ENCODE peak calls at places on chromosomes 1 and 21, in nine cellular contexts. H is heart right ventricle, Z is AG10803, E is RWPE2, I is endothelial cell, L is heart left ventricle, B is ovary, C is AG09319, S is neural crest cell. K is an unnamed sample.
A peak's percentile ranks its signal among the peaks of the same experiment; 100 is the strongest.

GRCh38 chr1:25083481-25084345 is 148.6 kb downstream of the SYF2 start:
- DNase-seq in C (no peak), I (no peak), E (no peak), H (no peak), Z (no peak), B (no peak), L (no peak), S (no peak), K (no peak)

GRCh38 chr1:21523297-21523813 is 14.1 kb downstream of the ALPL start:
- DNase-seq in B (no peak), I (no peak), C (no peak), S (no peak), Z (no peak), L (no peak), H (no peak), E (no peak), K (no peak)

GRCh38 chr1:55153031-55153430 is 62.1 kb downstream of the USP24 start:
- DNase-seq in Z (no peak), C (no peak), H (no peak), E (no peak), L (no peak), B (no peak), I (no peak), S (no peak), K (no peak)

GRCh38 chr21:32519945-32520884 is 65.1 kb downstream of the TCP10L start:
- DNase-seq in H (no peak), Z (no peak), C (no peak), S (no peak), I (no peak), E (no peak), B (no peak), L (no peak), K (no peak)

GRCh38 chr1:23187637-23188036 is 19.0 kb upstream of the LUZP1 start:
- DNase-seq in S (no peak), C (no peak), E (no peak), H (no peak), Z (no peak), I (no peak), L (no peak), B (no peak), K (no peak)

GRCh38 chr1:152972196-152972886 is 1.9 kb downstream of the SPRR4 start:
- DNase-seq in B (no peak), L (no peak), I (no peak), H (no peak), C (no peak), E (no peak), S (no peak), Z (no peak), K (no peak)

GRCh38 chr1:117857434-117857833 is 72.0 kb downstream of the GDAP2 start:
- DNase-seq in I (no peak), E (no peak), Z (no peak), B (no peak), C (no peak), H (no peak), L (no peak), S (no peak), K (peak; percentile 15)

GRCh38 chr1:91718877-91719276 is 167.1 kb downstream of the TGFBR3 start:
- DNase-seq in C (no peak), L (no peak), S (no peak), B (no peak), Z (no peak), I (no peak), H (no peak), E (no peak), K (no peak)

DNA sequence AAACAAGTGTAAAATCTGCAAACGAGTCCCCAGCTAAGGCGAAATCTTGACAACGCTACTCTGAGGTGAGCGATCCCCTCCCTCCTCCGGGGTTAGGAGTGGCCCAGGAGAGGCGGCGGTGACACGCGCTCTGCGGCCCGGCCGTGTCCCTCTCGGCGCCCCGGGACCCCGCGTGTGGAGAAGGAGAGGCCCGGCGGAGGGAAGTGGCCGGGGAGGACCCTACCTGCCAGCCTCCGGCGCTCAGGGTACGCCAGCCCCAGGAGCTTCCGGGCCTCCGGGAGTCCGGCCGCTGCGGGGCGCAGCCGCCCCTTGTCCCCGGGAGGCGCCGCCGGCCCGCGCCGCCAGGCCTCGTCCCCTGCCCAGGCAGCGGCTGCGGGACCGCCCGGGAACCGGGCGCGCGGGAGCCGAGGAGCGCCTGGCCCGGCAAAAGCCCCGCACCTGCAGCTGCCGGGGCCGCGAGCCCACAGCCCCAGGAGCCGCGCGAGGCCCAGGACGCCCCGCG is 543 bp downstream of the ABCB10 start:
- DNase-seq in B (peak; percentile 62), E (no peak), Z (peak; percentile 18), I (peak; percentile 40), H (peak; percentile 24), S (peak; percentile 36), C (no peak), L (peak; percentile 45), K (no peak)
- TF ChIP-seq CTCF in B (no peak), E (no peak), Z (no peak), I (no peak), H (peak; percentile 4), S (no peak), C (no peak), L (no peak), K (no peak)

GRCh38 chr1:147494998-147495580 is 46.2 kb upstream of the BCL9 start:
- DNase-seq in B (peak; percentile 71), H (peak; percentile 79), Z (peak; percentile 75), L (peak; percentile 75), E (no peak), I (peak; percentile 67), C (peak; percentile 53), S (peak; percentile 55), K (no peak)
- TF ChIP-seq CTCF in B (peak; percentile 84), H (peak; percentile 91), Z (peak; percentile 98), L (peak; percentile 91), E (peak; percentile 89), I (peak; percentile 56), C (peak; percentile 97), S (peak; percentile 94), K (peak; percentile 94)

DNA sequence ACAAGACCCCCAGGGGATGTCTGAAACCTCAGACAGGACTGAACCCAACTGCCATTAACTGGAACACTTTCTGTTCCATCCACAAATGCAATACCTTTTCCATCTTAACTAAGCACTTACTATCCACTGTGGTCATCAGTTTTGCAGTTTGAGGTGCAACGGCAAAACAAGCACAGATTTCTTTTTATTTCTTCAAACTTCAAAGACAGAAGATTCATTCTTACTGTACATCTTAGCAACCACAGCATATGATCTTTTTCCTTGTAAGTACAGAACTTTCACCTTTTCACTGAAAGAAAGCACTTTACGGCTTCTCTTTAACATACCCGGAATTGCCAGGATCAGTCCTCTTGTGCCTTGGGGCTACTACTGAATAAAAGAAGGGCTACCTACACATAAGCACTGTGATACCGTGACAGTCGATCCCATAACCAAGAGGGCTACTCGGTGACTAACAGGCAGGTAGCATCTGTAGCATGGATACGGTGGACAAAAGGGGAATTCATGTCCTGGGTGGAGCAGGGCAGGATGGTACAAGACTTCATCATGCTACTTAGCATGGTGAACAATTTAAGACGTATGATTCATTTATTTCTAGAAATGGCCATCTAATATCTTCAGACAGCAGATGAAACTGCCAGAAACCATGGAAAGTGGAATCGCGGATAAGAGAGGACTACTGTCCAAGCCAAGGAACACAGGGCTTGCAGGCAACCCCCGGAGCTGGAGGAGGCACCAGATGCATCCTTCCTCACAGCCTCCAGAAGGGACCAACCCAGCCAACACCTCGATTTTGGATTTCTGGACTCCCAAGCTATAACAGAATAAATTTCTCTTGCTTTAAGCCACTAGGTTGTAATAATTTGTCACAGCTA is 18.4 kb downstream of the ERG start:
- DNase-seq in S (no peak), C (no peak), L (no peak), I (no peak), B (no peak), Z (no peak), H (no peak), E (no peak), K (no peak)
- TF ChIP-seq CTCF in S (no peak), C (no peak), L (no peak), I (no peak), B (no peak), Z (no peak), H (no peak), E (no peak), K (no peak)

GRCh38 chr1:200365897-200366426 is 43.9 kb downstream of the ZNF281 start:
- DNase-seq in H (no peak), Z (no peak), B (no peak), C (no peak), E (no peak), S (no peak), L (no peak), I (no peak), K (no peak)
- TF ChIP-seq CTCF in H (no peak), Z (no peak), B (no peak), C (no peak), E (no peak), S (no peak), L (no peak), I (no peak), K (no peak)

DNA sequence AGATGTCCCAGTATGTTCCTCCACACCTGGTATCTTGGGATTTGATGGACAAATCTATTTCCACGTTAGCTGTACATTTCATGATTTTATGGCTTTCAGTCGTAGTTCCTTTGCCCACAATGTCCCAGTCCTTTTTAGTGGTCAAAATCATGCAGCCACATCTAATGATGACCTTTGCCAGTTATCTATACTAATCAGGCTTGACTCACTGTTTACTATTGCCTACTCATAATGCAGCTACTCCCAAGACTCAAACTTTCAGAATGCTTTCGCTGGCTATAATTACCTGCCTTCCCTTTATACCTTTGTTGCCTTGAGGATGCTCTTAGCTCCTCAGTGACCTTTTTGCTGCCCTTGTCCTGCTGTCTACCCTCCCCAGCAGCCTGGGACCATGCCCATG is 6.4 kb downstream of the NOS1AP start:
- DNase-seq in I (no peak), L (no peak), C (no peak), S (no peak), E (no peak), B (no peak), H (no peak), Z (no peak), K (no peak)
- TF ChIP-seq CTCF in I (no peak), L (no peak), C (no peak), S (no peak), E (no peak), B (no peak), H (no peak), Z (no peak), K (no peak)

DNA sequence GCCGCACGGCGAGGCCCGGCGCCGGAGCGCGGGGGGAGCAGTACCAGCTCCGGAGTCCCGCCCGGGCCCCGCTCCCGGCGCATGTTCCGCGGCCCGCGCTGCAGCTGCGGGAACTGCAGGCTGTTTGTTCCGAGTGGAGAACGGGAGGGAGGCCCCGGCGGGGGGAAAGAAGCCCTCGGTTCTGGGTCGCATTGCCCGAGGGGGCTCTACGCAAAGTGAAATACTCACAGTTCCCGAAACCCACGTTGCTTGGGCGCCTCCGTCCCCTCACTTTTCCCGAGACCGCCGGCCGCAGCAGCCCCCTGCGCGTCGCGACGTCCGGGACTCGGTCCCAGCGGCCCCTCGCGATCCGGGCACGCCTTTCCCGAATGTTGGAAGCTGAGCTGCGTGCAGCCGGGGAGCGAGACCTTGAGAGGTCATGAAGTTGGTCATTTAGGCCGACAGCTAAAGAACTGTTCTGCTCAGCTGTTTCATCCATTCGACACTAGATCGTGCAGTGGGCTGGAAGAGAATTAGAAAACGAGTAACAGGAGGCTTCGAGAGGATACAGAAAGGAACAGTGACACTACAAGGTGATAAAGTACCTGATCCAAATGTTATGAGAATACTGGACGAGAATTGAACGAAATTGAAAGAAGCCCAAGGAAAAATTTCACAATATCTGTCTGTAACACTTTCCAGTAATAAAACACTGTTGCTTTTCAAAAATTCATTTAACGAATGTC is 596 bp upstream of the LIN9 start:
- DNase-seq in B (no peak), C (no peak), I (no peak), H (peak; percentile 7), Z (peak; percentile 14), E (no peak), L (peak; percentile 17), S (peak; percentile 57), K (no peak)
- TF ChIP-seq CTCF in B (no peak), C (no peak), I (no peak), H (no peak), Z (peak; percentile 11), E (no peak), L (no peak), S (peak; percentile 45), K (no peak)

K was measured in HFF-Myc.